ENCODE peak calls at places on chromosomes 1 and 21, in six cellular contexts. X, O, A, V, H and M are unnamed samples.

GRCh38 chr1:37817481-37817880 is 9.5 kb upstream of the YRDC start:
- DNase-seq in X (no peak), O (no peak), A (no peak), V (peak), H (no peak), M (no peak)

GRCh38 chr1:1080122-1080753 is 6.1 kb upstream of the RNF223 start:
- DNase-seq in X (no peak), O (no peak), A (peak), V (peak), H (peak), M (no peak)

GRCh38 chr21:31142600-31142999 is 104.3 kb upstream of the KRTAP19-8 start:
- DNase-seq in X (no peak), O (no peak), A (no peak), V (no peak), H (peak), M (no peak)

GRCh38 chr1:40122865-40123264 is 25.8 kb upstream of the PPT1 start:
- DNase-seq in X (no peak), O (no peak), A (peak), V (no peak), H (no peak), M (no peak)

GRCh38 chr21:41766883-41767605 is at the start of gene RIPK4:
- DNase-seq in X (peak), O (no peak), A (peak), V (no peak), H (peak), M (no peak)

GRCh38 chr1:32927441-32927840 is 26.3 kb upstream of the TMEM54 start:
- DNase-seq in X (no peak), O (no peak), A (no peak), V (no peak), H (no peak), M (no peak)

GRCh38 chr1:117346206-117346928 is 20.9 kb upstream of the MAN1A2 start:
- DNase-seq in X (no peak), O (no peak), A (no peak), V (no peak), H (no peak), M (no peak)

GRCh38 chr1:182897696-182898095 is 55.3 kb downstream of the SHCBP1L start:
- DNase-seq in X (no peak), O (no peak), A (no peak), V (no peak), H (no peak), M (no peak)

GRCh38 chr1:15958111-15958510 is 17.8 kb downstream of the ZBTB17 start:
- DNase-seq in X (no peak), O (no peak), A (peak), V (no peak), H (no peak), M (no peak)

GRCh38 chr21:45335151-45335760 is 47.6 kb upstream of the POFUT2 start:
- DNase-seq in X (no peak), O (no peak), A (no peak), V (no peak), H (no peak), M (no peak)

GRCh38 chr1:56068210-56068609 is 511.2 kb downstream of the PLPP3 start:
- DNase-seq in X (no peak), O (no peak), A (peak), V (no peak), H (no peak), M (no peak)

GRCh38 chr1:227856147-227856858 is 40.8 kb downstream of the PRSS38 start:
- DNase-seq in X (no peak), O (no peak), A (no peak), V (no peak), H (no peak), M (no peak)

GRCh38 chr1:212507361-212507760 is 74.6 kb downstream of the NENF start:
- DNase-seq in X (no peak), O (no peak), A (no peak), V (no peak), H (no peak), M (no peak)

GRCh38 chr1:9152535-9152934 is 23.6 kb upstream of the GPR157 start:
- DNase-seq in X (no peak), O (no peak), A (no peak), V (no peak), H (no peak), M (no peak)

GRCh38 chr1:161494069-161494735 is 11.1 kb upstream of the FCGR2A start:
- DNase-seq in X (no peak), O (no peak), A (no peak), V (no peak), H (no peak), M (no peak)

GRCh38 chr1:198929111-198929604 is 290.3 kb downstream of the PTPRC start:
- DNase-seq in X (no peak), O (no peak), A (no peak), V (no peak), H (no peak), M (no peak)

GRCh38 chr1:215605011-215605621 is 38.0 kb downstream of the KCTD3 start:
- DNase-seq in X (no peak), O (no peak), A (no peak), V (peak), H (no peak), M (no peak)

GRCh38 chr1:58885998-58886397 is 102.2 kb upstream of the JUN start:
- DNase-seq in X (no peak), O (peak), A (peak), V (no peak), H (no peak), M (no peak)

GRCh38 chr1:28259935-28260802 is 851 bp downstream of the SESN2 start:
- DNase-seq in X (peak), O (peak), A (peak), V (peak), H (peak), M (peak)